ENCODE peak calls at places on chromosomes 13 and 19, in four cellular contexts. X is left ventricle myocardium inferior; E is CD8-positive, alpha-beta T cell; W is lower lobe of right lung. K is an unnamed sample.

GRCh38 chr19:13023666-13024065 is 28.4 kb downstream of the NFIX start:
- DNase-seq in X (no peak), E (no peak), W (no peak), K (no peak)

GRCh38 chr13:74129500-74130144 is 4.6 kb downstream of the KLF12 start:
- DNase-seq in X (peak; percentile 21), E (no peak), W (no peak), K (no peak)

GRCh38 chr13:39888865-39889810 is 233.7 kb downstream of the COG6 start:
- DNase-seq in X (no peak), E (no peak), W (no peak), K (no peak)

GRCh38 chr19:7534531-7534980 is 961 bp upstream of the PNPLA6 start:
- DNase-seq in X (peak; percentile 63), E (peak; percentile 11), W (peak; percentile 61), K (no peak)

GRCh38 chr19:5985098-5985783 is 7.3 kb upstream of the RANBP3 start:
- DNase-seq in X (no peak), E (no peak), W (no peak), K (no peak)

GRCh38 chr13:97002581-97002980 is 8.3 kb upstream of the OXGR1 start:
- DNase-seq in X (no peak), E (no peak), W (no peak), K (no peak)

GRCh38 chr13:27036236-27036981 is 135.2 kb downstream of the USP12 start:
- DNase-seq in X (no peak), E (no peak), W (no peak), K (no peak)

GRCh38 chr19:35395762-35396199 is 24.9 kb downstream of the GPR42 start:
- DNase-seq in X (no peak), E (no peak), W (no peak), K (no peak)

GRCh38 chr19:13588953-13589833 is 82.9 kb upstream of the CACNA1A start:
- DNase-seq in X (peak; percentile 70), E (peak; percentile 74), W (peak; percentile 80), K (peak; percentile 94)

GRCh38 chr13:28147489-28147888 is 9.1 kb downstream of the PAN3 start:
- DNase-seq in X (no peak), E (no peak), W (no peak), K (no peak)

GRCh38 chr13:44715287-44716224 is 139.4 kb upstream of the TSC22D1 start:
- DNase-seq in X (no peak), E (no peak), W (no peak), K (no peak)

GRCh38 chr19:16094360-16095070 is 17.2 kb upstream of the RAB8A start:
- DNase-seq in X (no peak), E (no peak), W (no peak), K (no peak)

GRCh38 chr19:16095071-16095571 is 16.6 kb upstream of the RAB8A start:
- DNase-seq in X (peak; percentile 31), E (no peak), W (no peak), K (no peak)

GRCh38 chr19:16098821-16099220 is 12.9 kb upstream of the RAB8A start:
- DNase-seq in X (no peak), E (no peak), W (no peak), K (no peak)

GRCh38 chr19:16098416-16098768 is 13.3 kb upstream of the RAB8A start:
- DNase-seq in X (no peak), E (no peak), W (no peak), K (no peak)

GRCh38 chr19:16096281-16096855 is 15.3 kb upstream of the RAB8A start:
- DNase-seq in X (no peak), E (no peak), W (no peak), K (no peak)
- H3K27ac ChIP-seq in X (no peak overlapping the region), E (no peak overlapping the region), W (peak overlapping the region; percentile 53), K (peak overlapping the region; percentile 65)

GRCh38 chr19:46927893-46928292 is 67.1 kb downstream of the ARHGAP35 start:
- DNase-seq in X (no peak), E (no peak), W (no peak), K (no peak)

GRCh38 chr19:46926201-46927071 is 65.6 kb downstream of the ARHGAP35 start:
- DNase-seq in X (no peak), E (no peak), W (no peak), K (no peak)

GRCh38 chr19:46931197-46931596 is 70.4 kb downstream of the ARHGAP35 start:
- DNase-seq in X (no peak), E (no peak), W (no peak), K (no peak)

GRCh38 chr19:46927106-46927505 is 66.3 kb downstream of the ARHGAP35 start:
- DNase-seq in X (no peak), E (no peak), W (no peak), K (no peak)

GRCh38 chr19:46928951-46929350 is 68.2 kb downstream of the ARHGAP35 start:
- DNase-seq in X (no peak), E (no peak), W (no peak), K (no peak)
- H3K27ac ChIP-seq in X (no peak overlapping the region), E (no peak overlapping the region), W (no peak overlapping the region), K (no peak overlapping the region)

DNA sequence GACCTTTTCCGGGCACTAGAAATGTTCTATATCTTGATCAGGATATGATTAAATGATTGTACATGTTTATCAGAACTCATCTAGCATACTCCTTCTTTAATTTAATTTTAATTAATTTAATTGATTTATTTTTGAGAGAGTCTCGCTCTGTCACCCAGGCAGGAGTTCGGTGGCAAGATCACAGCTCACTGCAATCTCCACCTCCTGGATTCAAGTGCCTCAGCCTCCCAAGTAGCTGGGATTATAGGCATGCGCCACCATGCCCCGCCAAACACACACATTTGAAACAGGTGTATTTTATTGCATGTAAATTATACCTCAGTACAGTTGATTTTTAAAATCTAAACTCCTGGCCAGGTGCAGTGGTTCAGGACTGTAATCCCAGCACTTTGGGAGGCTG is 17.4 kb upstream of the BCL3 start:
- DNase-seq in X (no peak), E (no peak), W (no peak), K (no peak)
- H3K27ac ChIP-seq in X (no peak overlapping the region), E (no peak overlapping the region), W (no peak overlapping the region), K (no peak overlapping the region)

GRCh38 chr19:39515551-39516191 is 732 bp downstream of the SELENOV start:
- DNase-seq in X (no peak), E (no peak), W (no peak), K (no peak)
- H3K27ac ChIP-seq in X (no peak overlapping the region), E (no peak overlapping the region), W (no peak overlapping the region), K (no peak overlapping the region)

DNA sequence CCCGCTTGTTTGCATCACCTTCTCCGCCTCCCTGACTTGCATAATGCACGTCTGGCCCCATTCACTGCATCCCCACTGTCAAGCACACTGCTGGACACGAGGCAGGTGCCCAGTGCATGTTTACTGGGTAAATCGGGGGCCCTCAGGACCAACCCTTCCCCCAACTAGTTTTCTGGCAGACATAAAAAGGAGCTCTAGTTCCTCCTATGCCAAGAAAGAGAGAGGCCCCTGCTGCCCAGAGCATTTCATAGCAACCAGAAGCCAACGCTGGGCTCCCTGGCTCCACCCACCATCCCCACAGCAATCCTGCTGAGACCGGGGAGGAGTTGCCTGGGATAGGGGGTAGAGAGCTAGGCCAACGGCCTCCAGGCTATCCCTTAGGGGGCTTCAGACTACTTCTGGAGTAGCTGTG is 23.2 kb downstream of the ANKRD27 start:
- DNase-seq in X (peak; percentile 55), E (no peak), W (no peak), K (no peak)
- H3K27ac ChIP-seq in X (peak overlapping the region; percentile 89), E (no peak overlapping the region), W (no peak overlapping the region), K (no peak overlapping the region)

GRCh38 chr13:98825659-98826058 is 73.2 kb upstream of the SLC15A1 start:
- DNase-seq in X (no peak), E (no peak), W (no peak), K (no peak)
- H3K27ac ChIP-seq in X (peak overlapping the region; percentile 23), E (no peak overlapping the region), W (no peak overlapping the region), K (no peak overlapping the region)